ENCODE peak calls at places on chromosomes 1 and 21, in four cellular contexts. N, V, R and T are unnamed samples.

GRCh38 chr1:4017636-4018365 is 117.7 kb upstream of the C1orf174 start:
- DNase-seq in V (no peak), R (no peak), N (no peak), T (no peak)

GRCh38 chr1:218518341-218518740 is 173.2 kb downstream of the TGFB2 start:
- DNase-seq in R (no peak), V (no peak), N (no peak), T (no peak)

GRCh38 chr1:111690306-111690617 is 48.9 kb downstream of the INKA2 start:
- DNase-seq in N (peak), V (peak), R (no peak), T (peak)

GRCh38 chr1:155175927-155176371 is 2.3 kb downstream of the TRIM46 start:
- DNase-seq in V (no peak), R (no peak), N (no peak), T (no peak)

GRCh38 chr1:155086856-155087535 is 8.4 kb downstream of the EFNA3 start:
- DNase-seq in R (no peak), V (no peak), N (no peak), T (no peak)

GRCh38 chr1:53348491-53349368 is 20.9 kb upstream of the LRP8 start:
- DNase-seq in V (no peak), N (no peak), R (no peak), T (no peak)

GRCh38 chr1:15942661-15943514 is 33.0 kb downstream of the ZBTB17 start:
- DNase-seq in N (no peak), R (no peak), V (no peak), T (no peak)

GRCh38 chr1:90616395-90616794 is 100.7 kb downstream of the BARHL2 start:
- DNase-seq in N (no peak), V (peak), R (no peak), T (no peak)

GRCh38 chr1:90718411-90719320 is 1.6 kb upstream of the BARHL2 start:
- DNase-seq in V (peak), N (no peak), R (no peak), T (no peak)

GRCh38 chr1:57406428-57406827 is 17.4 kb downstream of the DAB1 start:
- DNase-seq in N (no peak), R (no peak), V (no peak), T (no peak)

GRCh38 chr1:14880456-14881316 is 272.9 kb upstream of the TMEM51 start:
- DNase-seq in V (no peak), N (no peak), R (peak), T (peak)

GRCh38 chr21:42513151-42513984 is at the start of gene SLC37A1:
- DNase-seq in V (peak), R (peak), N (no peak), T (no peak)

GRCh38 chr1:30409476-30410152 is 313.8 kb downstream of the MATN1 start:
- DNase-seq in N (no peak), V (no peak), R (no peak), T (no peak)

GRCh38 chr1:94865369-94865768 is 45.2 kb downstream of the SLC44A3 start:
- DNase-seq in V (peak), N (no peak), R (no peak), T (no peak)

GRCh38 chr21:29540289-29540688 is 241.6 kb downstream of the BACH1 start:
- DNase-seq in R (no peak), V (no peak), N (no peak), T (no peak)

GRCh38 chr1:58282623-58283022 is 263.9 kb downstream of the OMA1 start:
- DNase-seq in N (no peak), V (no peak), R (no peak), T (no peak)

GRCh38 chr1:43269627-43270375 is at the start of gene TMEM125:
- DNase-seq in N (peak), R (no peak), V (no peak), T (no peak)

GRCh38 chr1:192491804-192492554 is 83.6 kb upstream of the RGS1 start:
- DNase-seq in N (no peak), R (no peak), V (peak), T (no peak)

GRCh38 chr21:42381347-42381984 is 14.4 kb downstream of the TMPRSS3 start:
- DNase-seq in V (peak), N (peak), R (no peak), T (no peak)

GRCh38 chr1:25661043-25661807 is 44.6 kb downstream of the MAN1C1 start:
- DNase-seq in N (no peak), R (no peak), V (peak), T (no peak)

GRCh38 chr1:48055854-48056253 is 58.7 kb upstream of the TRABD2B start:
- DNase-seq in N (no peak), R (no peak), V (no peak), T (no peak)

GRCh38 chr1:20413136-20413790 is 72.7 kb downstream of the CAMK2N1 start:
- DNase-seq in V (no peak), N (no peak), R (no peak), T (no peak)

GRCh38 chr1:113036639-113037321 is 36.2 kb upstream of the LRIG2 start:
- DNase-seq in V (peak), R (no peak), N (no peak), T (no peak)

GRCh38 chr1:179178965-179179364 is 50.5 kb downstream of the ABL2 start:
- DNase-seq in V (peak), R (no peak), N (no peak), T (no peak)

GRCh38 chr21:39613029-39613934 is 542 bp downstream of the B3GALT5 start:
- DNase-seq in V (no peak), R (no peak), N (no peak), T (no peak)

GRCh38 chr1:3463891-3464648 is 9.6 kb downstream of the ARHGEF16 start:
- DNase-seq in N (no peak), R (peak), V (no peak), T (no peak)

GRCh38 chr1:233252436-233252835 is 43.1 kb downstream of the PCNX2 start:
- DNase-seq in V (no peak), N (no peak), R (no peak), T (no peak)

GRCh38 chr1:12204754-12205658 is 24.8 kb upstream of the VPS13D start:
- DNase-seq in N (no peak), R (no peak), V (no peak), T (no peak)

GRCh38 chr1:53498555-53499142 is 39.5 kb downstream of the DMRTB1 start:
- DNase-seq in N (no peak), R (no peak), V (peak), T (peak)

GRCh38 chr1:188237573-188238353 is 1409.0 kb downstream of the PLA2G4A start:
- DNase-seq in R (no peak), N (no peak), V (peak), T (no peak)

GRCh38 chr1:198623920-198624647 is 14.8 kb upstream of the PTPRC start:
- DNase-seq in R (no peak), V (peak), N (no peak), T (peak)

GRCh38 chr21:46115441-46116188 is 17.7 kb downstream of the COL6A2 start:
- DNase-seq in N (no peak), V (no peak), R (no peak), T (no peak)

GRCh38 chr21:37496972-37497371 is 130.4 kb downstream of the DYRK1A start:
- DNase-seq in R (no peak), V (peak), N (no peak), T (no peak)

GRCh38 chr1:38337711-38338110 is 291.1 kb upstream of the POU3F1 start:
- DNase-seq in R (no peak), V (no peak), N (no peak), T (no peak)

GRCh38 chr1:55288245-55288644 is 73.1 kb upstream of the USP24 start:
- DNase-seq in V (peak), N (no peak), R (no peak), T (no peak)

GRCh38 chr1:206891412-206891811 is 5.8 kb upstream of the IL24 start:
- DNase-seq in N (no peak), V (peak), R (no peak), T (no peak)

GRCh38 chr1:206892351-206892984 is 4.8 kb upstream of the IL24 start:
- DNase-seq in V (peak), N (no peak), R (no peak), T (no peak)

GRCh38 chr1:206890690-206891089 is 6.6 kb upstream of the IL24 start:
- DNase-seq in R (no peak), V (peak), N (no peak), T (peak)

GRCh38 chr1:206887701-206888100 is 9.5 kb upstream of the IL24 start:
- DNase-seq in R (no peak), V (no peak), N (no peak), T (no peak)

GRCh38 chr1:206890125-206890637 is 7.1 kb upstream of the IL24 start:
- DNase-seq in N (peak), V (peak), R (no peak), T (peak)
- H3K4me3 ChIP-seq in N (peak), V (no peak), R (no peak), T (no peak)

GRCh38 chr1:201169203-201169602 is 14.9 kb upstream of the TMEM9 start:
- DNase-seq in R (no peak), V (no peak), N (no peak), T (no peak)

GRCh38 chr1:201171063-201172036 is 17.1 kb upstream of the TMEM9 start:
- DNase-seq in R (peak), N (no peak), V (peak), T (no peak)

GRCh38 chr1:201170533-201171062 is 16.3 kb upstream of the TMEM9 start:
- DNase-seq in R (peak), N (peak), V (peak), T (peak)

GRCh38 chr1:201172336-201172735 is 18.1 kb upstream of the TMEM9 start:
- DNase-seq in V (no peak), R (peak), N (no peak), T (no peak)

GRCh38 chr1:201169971-201170532 is 15.8 kb upstream of the TMEM9 start:
- DNase-seq in R (no peak), N (no peak), V (no peak), T (no peak)
- H3K4me3 ChIP-seq in R (peak), N (no peak), V (no peak), T (no peak)

GRCh38 chr1:153431928-153432327 is 15.6 kb downstream of the S100A7A start:
- DNase-seq in N (no peak), R (no peak), V (no peak), T (no peak)
- H3K4me3 ChIP-seq in N (no peak), R (no peak), V (no peak), T (no peak)

DNA sequence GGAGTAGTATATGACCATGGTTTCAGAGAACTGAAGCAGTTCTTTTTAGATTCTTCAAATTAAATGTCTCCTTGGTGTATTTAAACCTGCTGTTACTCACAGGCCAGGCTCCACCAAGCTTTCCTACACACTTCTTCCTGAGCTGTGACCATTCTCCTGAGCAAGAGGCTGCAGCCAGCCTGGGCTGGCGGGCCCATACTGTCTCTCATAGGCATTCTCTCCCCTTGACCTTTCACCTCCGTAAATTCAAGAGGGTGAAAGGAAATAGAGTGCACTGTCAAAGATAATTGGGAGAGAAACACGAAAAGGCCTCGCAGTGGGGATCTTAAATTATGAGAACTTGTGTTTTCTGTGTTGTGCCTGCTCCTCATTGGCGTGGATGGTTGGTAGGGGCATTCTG is 2.3 kb downstream of the ARF1 start:
- DNase-seq in R (peak), V (no peak), N (no peak), T (no peak)
- H3K4me3 ChIP-seq in R (peak), V (peak), N (peak), T (peak)

GRCh38 chr21:33890187-33890586 is 25.4 kb downstream of the ATP5PO start:
- DNase-seq in R (no peak), V (no peak), N (no peak), T (no peak)

GRCh38 chr21:33893917-33894316 is 21.7 kb downstream of the ATP5PO start:
- DNase-seq in R (no peak), V (no peak), N (no peak), T (no peak)

GRCh38 chr21:33895356-33895755 is 20.2 kb downstream of the ATP5PO start:
- DNase-seq in V (no peak), N (no peak), R (no peak), T (no peak)

GRCh38 chr21:33894736-33895288 is 20.8 kb downstream of the ATP5PO start:
- DNase-seq in R (peak), N (peak), V (peak), T (peak)

DNA sequence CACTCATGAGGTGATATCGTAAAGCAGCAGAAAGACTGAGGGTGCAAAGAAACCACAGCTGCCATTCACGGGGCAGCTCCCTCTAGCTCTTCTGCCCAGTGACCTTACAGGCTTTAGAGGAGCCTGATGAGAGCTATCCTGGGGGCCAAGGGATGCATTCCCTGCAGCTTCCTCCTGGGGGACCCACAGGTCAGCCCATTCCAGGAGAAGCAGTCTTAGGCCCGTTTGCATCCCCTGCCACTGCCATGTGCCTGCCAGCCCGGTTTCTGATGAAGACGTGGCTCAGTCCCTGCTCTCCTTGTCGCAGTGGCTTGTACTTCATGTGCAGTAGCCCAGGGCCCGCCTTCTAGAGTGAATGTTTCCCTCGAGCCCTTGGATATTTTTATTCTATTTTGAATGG is 22.8 kb downstream of the ATP5PO start:
- DNase-seq in V (no peak), R (no peak), N (no peak), T (no peak)
- H3K4me3 ChIP-seq in V (no peak), R (no peak), N (no peak), T (no peak)

DNA sequence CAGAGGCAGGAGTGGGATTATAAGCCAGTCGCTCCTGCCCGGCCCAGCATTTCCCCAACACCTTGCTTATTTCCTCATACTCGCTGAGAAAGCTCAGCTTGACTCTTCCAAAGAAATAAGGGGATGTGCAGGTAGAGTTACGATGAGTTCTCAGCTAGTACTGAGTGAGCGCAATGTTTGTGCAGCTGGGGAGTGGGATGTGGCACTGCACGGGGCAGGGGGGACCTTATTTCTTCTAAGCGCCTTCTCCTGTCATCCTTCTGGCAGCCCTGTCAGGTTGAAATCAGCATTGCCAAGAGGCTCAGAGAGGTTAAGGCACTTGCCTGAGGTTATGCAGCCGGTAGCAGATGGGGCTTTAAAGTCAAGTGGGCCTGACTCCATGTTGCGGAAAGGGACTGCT is 705 bp downstream of the C1QB start:
- DNase-seq in N (no peak), R (no peak), V (no peak), T (no peak)
- H3K4me3 ChIP-seq in N (no peak), R (peak), V (no peak), T (no peak)

GRCh38 chr1:65527211-65527610 is 106.7 kb downstream of the LEPR start:
- DNase-seq in V (peak), N (peak), R (no peak), T (peak)
- H3K4me3 ChIP-seq in V (peak), N (peak), R (peak), T (peak)

DNA sequence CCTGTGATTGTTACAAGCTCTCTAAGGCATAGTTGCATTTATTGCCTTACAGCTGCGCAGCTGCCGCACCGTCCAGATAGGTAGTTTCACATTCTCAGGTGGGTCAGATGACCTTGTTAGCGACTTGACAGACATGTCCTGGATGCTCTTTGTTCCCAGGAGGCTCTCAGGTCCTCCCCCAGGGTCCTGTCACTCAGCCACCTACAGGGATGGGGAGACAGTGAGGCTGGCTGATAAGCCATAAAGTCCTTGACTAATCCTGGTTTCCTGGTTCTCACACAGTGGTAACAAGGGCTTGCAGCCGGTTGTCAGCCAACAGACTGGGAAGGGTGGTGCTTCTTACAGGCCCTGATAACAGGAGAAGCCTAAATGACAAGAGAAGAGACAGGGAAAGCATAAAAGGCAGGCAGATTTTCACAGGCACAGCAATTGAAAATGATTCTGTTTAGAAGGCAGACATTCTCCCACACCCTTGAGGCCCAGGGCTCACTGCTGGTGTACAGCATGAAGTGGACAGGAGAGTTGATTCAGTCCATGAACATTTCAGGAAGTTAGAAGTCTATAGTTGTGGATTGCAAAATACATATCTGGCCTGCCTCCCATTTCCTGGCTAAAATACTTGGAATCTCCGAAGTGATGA is 2.9 kb downstream of the ARF1 start:
- DNase-seq in R (peak), N (no peak), V (peak), T (peak)
- H3K4me3 ChIP-seq in R (peak), N (peak), V (peak), T (peak)

DNA sequence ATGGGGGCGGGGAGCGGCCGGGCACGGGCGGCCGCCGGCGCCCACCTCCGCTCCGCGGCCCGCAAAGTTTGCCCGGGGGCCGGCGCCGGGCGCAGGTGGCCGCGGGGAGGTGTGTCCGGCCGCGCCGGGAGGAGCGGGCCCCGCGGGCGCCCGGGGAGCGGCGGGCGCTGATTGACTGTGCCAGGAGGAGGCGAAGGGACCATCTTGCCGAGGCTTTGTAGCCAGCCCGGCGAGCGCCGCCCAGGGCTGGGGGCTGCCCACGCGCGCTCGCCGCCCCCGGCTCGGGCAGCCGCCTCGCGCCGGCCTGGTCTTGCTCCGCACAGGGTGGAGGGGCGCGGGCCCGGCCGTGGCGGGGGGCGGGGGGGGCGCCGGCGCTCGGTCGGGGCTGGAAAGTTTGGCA is 432 bp downstream of the EPHB2 start:
- DNase-seq in R (no peak), V (no peak), N (no peak), T (no peak)
- H3K4me3 ChIP-seq in R (peak), V (no peak), N (no peak), T (peak)